ENCODE peak calls at places on chromosomes 7 and 10, in ten cellular contexts. B, U, N, D, K, O, J, V, Z and A are unnamed samples.

GRCh38 chr10:5977471-5978370 is at the start of gene IL15RA:
- DNase-seq in B (peak), U (peak), N (peak), D (peak), K (peak), O (peak), J (peak), V (no peak), Z (no peak), A (peak)

GRCh38 chr7:73899731-73900142 is 38.8 kb downstream of the TMEM270 start:
- DNase-seq in B (no peak), U (no peak), N (no peak), D (no peak), K (no peak), O (no peak), J (peak), V (no peak), Z (no peak), A (no peak)

GRCh38 chr7:158821173-158822021 is 7.9 kb downstream of the ESYT2 start:
- DNase-seq in B (no peak), U (peak), N (no peak), D (peak), K (peak), O (peak), J (peak), V (no peak), Z (no peak), A (peak)

GRCh38 chr7:69088185-69088584 is 510.1 kb upstream of the AUTS2 start:
- DNase-seq in B (no peak), U (no peak), N (no peak), D (no peak), K (no peak), O (no peak), J (no peak), V (no peak), Z (no peak), A (no peak)

GRCh38 chr7:40199076-40199802 is 64.4 kb downstream of the SUGCT start:
- DNase-seq in B (no peak), U (no peak), N (peak), D (no peak), K (no peak), O (no peak), J (peak), V (no peak), Z (no peak), A (peak)

GRCh38 chr10:84908491-84908890 is 580.1 kb downstream of the CCSER2 start:
- DNase-seq in B (no peak), U (no peak), N (no peak), D (no peak), K (no peak), O (no peak), J (no peak), V (no peak), Z (no peak), A (peak)

GRCh38 chr7:154387252-154387651 is 335.1 kb downstream of the DPP6 start:
- DNase-seq in B (no peak), U (no peak), N (no peak), D (no peak), K (no peak), O (no peak), J (no peak), V (no peak), Z (no peak), A (no peak)

GRCh38 chr7:26331789-26332188 is 40.1 kb downstream of the SNX10 start:
- DNase-seq in B (no peak), U (no peak), N (no peak), D (no peak), K (no peak), O (no peak), J (no peak), V (no peak), Z (no peak), A (no peak)

GRCh38 chr7:2518737-2519118 is 846 bp upstream of the LFNG start:
- DNase-seq in B (no peak), U (no peak), N (no peak), D (no peak), K (no peak), O (peak), J (no peak), V (no peak), Z (no peak), A (no peak)

GRCh38 chr7:11153694-11154093 is 180.0 kb downstream of the PHF14 start:
- DNase-seq in B (no peak), U (no peak), N (no peak), D (no peak), K (no peak), O (no peak), J (no peak), V (no peak), Z (no peak), A (no peak)

GRCh38 chr7:102079140-102080002 is 207.3 kb upstream of the SH2B2 start:
- DNase-seq in B (peak), U (no peak), N (no peak), D (no peak), K (peak), O (no peak), J (no peak), V (no peak), Z (no peak), A (peak)

GRCh38 chr7:77316219-77316978 is 99.8 kb downstream of the GSAP start:
- DNase-seq in B (no peak), U (no peak), N (no peak), D (no peak), K (no peak), O (no peak), J (no peak), V (no peak), Z (no peak), A (peak)

GRCh38 chr7:130959743-130960207 is 225.8 kb upstream of the KLF14 start:
- DNase-seq in B (peak), U (peak), N (no peak), D (peak), K (peak), O (peak), J (no peak), V (no peak), Z (no peak), A (peak)

GRCh38 chr7:604038-604883 is 84.6 kb upstream of the PDGFA start:
- DNase-seq in B (no peak), U (no peak), N (no peak), D (no peak), K (no peak), O (peak), J (peak), V (no peak), Z (peak), A (peak)

GRCh38 chr10:92123031-92123450 is 167.8 kb downstream of the CPEB3 start:
- DNase-seq in B (no peak), U (no peak), N (no peak), D (no peak), K (peak), O (no peak), J (peak), V (no peak), Z (no peak), A (no peak)

GRCh38 chr10:1526427-1527055 is 210.8 kb downstream of the ADARB2 start:
- DNase-seq in B (no peak), U (no peak), N (no peak), D (no peak), K (no peak), O (peak), J (no peak), V (no peak), Z (no peak), A (peak)

GRCh38 chr7:119783799-119784198 is 489.2 kb upstream of the KCND2 start:
- DNase-seq in B (no peak), U (no peak), N (no peak), D (no peak), K (no peak), O (no peak), J (peak), V (no peak), Z (no peak), A (no peak)

GRCh38 chr7:33446551-33446950 is 317.2 kb downstream of the BBS9 start:
- DNase-seq in B (no peak), U (no peak), N (no peak), D (no peak), K (no peak), O (no peak), J (no peak), V (no peak), Z (no peak), A (no peak)

GRCh38 chr10:124369066-124369465 is 49.7 kb downstream of the OAT start:
- DNase-seq in B (no peak), U (no peak), N (no peak), D (no peak), K (no peak), O (no peak), J (no peak), V (no peak), Z (no peak), A (no peak)

GRCh38 chr7:25636168-25636567 is 407.9 kb upstream of the NPVF start:
- DNase-seq in B (no peak), U (no peak), N (no peak), D (no peak), K (no peak), O (no peak), J (no peak), V (no peak), Z (no peak), A (no peak)

GRCh38 chr7:147833981-147834380 is 756.6 kb upstream of the C7orf33 start:
- DNase-seq in B (no peak), U (no peak), N (no peak), D (no peak), K (no peak), O (no peak), J (no peak), V (no peak), Z (no peak), A (no peak)

GRCh38 chr7:45186261-45186813 is 28.7 kb downstream of the RAMP3 start:
- DNase-seq in B (no peak), U (no peak), N (no peak), D (no peak), K (no peak), O (no peak), J (no peak), V (no peak), Z (no peak), A (no peak)

GRCh38 chr7:17444673-17445072 is 146.2 kb downstream of the AHR start:
- DNase-seq in B (no peak), U (peak), N (no peak), D (peak), K (no peak), O (no peak), J (peak), V (no peak), Z (no peak), A (no peak)

GRCh38 chr10:25467861-25468260 is 293.1 kb downstream of the GPR158 start:
- DNase-seq in B (no peak), U (no peak), N (no peak), D (no peak), K (no peak), O (no peak), J (no peak), V (no peak), Z (no peak), A (no peak)

GRCh38 chr10:127227027-127227426 is 30.6 kb upstream of the INSYN2A start:
- DNase-seq in B (no peak), U (no peak), N (no peak), D (no peak), K (no peak), O (no peak), J (no peak), V (no peak), Z (no peak), A (no peak)

GRCh38 chr10:101774589-101775272 is 1.2 kb downstream of the FGF8 start:
- DNase-seq in B (peak), U (no peak), N (peak), D (no peak), K (no peak), O (no peak), J (no peak), V (no peak), Z (no peak), A (no peak)

GRCh38 chr10:98169379-98169778 is 34.9 kb downstream of the R3HCC1L start:
- DNase-seq in B (no peak), U (no peak), N (no peak), D (no peak), K (no peak), O (no peak), J (no peak), V (no peak), Z (no peak), A (no peak)

GRCh38 chr10:122121059-122121458 is 132.1 kb downstream of the TACC2 start:
- DNase-seq in B (no peak), U (no peak), N (no peak), D (no peak), K (no peak), O (no peak), J (no peak), V (no peak), Z (no peak), A (no peak)
- TF ChIP-seq MAX in B (no peak), U (no peak), N (no peak), D (no peak), K (no peak), O (no peak), J (no peak), V (no peak), Z (no peak), A (no peak)

DNA sequence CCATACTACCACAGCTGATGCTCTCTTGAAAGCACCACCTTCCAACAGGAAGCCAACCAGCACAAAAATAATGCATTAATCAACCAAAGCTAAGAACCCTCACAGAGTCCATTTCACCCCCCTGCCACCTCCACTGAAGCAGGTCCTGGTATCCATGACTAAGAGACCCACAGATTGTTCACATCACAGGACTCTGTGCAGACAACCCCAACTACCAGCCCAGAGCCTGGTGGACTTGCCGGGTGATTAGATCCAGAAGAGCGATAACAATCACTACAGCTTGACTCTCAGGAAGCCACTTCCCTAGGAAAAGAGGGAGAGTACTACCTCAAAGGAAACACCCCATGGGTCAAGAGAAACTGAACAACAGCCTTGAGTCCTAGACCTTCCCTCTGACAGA is 528.1 kb downstream of the KIF20B start:
- DNase-seq in B (no peak), U (no peak), N (no peak), D (no peak), K (no peak), O (no peak), J (no peak), V (no peak), Z (no peak), A (no peak)
- TF ChIP-seq MAX in B (no peak), U (no peak), N (no peak), D (no peak), K (no peak), O (no peak), J (no peak), V (no peak), Z (no peak), A (no peak)

GRCh38 chr10:21298686-21299085 is 226.8 kb downstream of the SKIDA1 start:
- DNase-seq in B (no peak), U (no peak), N (no peak), D (no peak), K (no peak), O (no peak), J (no peak), V (no peak), Z (no peak), A (no peak)
- TF ChIP-seq MAX in B (no peak), U (no peak), N (no peak), D (no peak), K (no peak), O (no peak), J (no peak), V (no peak), Z (no peak), A (no peak)

GRCh38 chr7:156128496-156128895 is 316.2 kb upstream of the SHH start:
- DNase-seq in B (no peak), U (no peak), N (no peak), D (no peak), K (no peak), O (no peak), J (no peak), V (no peak), Z (no peak), A (no peak)
- TF ChIP-seq MAX in B (no peak), U (no peak), N (no peak), D (no peak), K (no peak), O (no peak), J (no peak), V (no peak), Z (no peak), A (no peak)

DNA sequence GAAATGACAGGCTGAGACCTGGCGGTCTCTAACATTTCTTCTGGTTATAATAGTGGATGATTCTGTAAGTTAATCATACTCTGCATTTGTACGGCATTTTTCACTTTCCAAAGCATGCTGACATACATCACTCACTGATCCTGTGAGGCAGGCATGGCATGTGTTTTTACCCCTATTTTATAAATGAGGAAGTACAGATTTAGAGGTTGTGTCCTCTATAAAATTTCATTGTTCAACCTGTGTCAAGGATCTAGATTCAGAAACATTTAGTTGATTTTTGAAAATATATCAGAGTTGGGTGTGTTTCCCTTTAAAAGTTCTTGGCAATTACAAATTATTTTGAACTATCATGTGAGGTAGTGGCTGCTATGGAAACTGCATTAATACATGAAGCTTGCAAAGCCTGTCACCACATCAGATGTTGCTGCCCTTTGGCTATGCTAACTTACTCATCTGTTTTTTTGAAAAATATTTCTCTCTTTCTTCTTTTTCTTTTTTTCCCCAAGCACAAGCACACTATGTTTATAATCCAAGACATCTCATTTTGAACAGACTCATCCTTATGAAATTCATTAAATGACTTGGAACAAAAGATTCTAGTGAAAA is 172.7 kb downstream of the GNAI1 start:
- DNase-seq in B (no peak), U (no peak), N (peak), D (no peak), K (no peak), O (no peak), J (no peak), V (no peak), Z (no peak), A (no peak)
- TF ChIP-seq MAX in B (no peak), U (no peak), N (no peak), D (no peak), K (no peak), O (no peak), J (no peak), V (no peak), Z (no peak), A (no peak)

GRCh38 chr10:89537361-89537760 is 2.0 kb upstream of the SLC16A12 start:
- DNase-seq in B (no peak), U (no peak), N (no peak), D (no peak), K (no peak), O (no peak), J (no peak), V (no peak), Z (no peak), A (no peak)

GRCh38 chr10:89535185-89536012 is at the start of gene SLC16A12:
- DNase-seq in B (peak), U (no peak), N (peak), D (no peak), K (no peak), O (no peak), J (no peak), V (peak), Z (no peak), A (no peak)

GRCh38 chr10:89543841-89544240 is 8.4 kb upstream of the SLC16A12 start:
- DNase-seq in B (no peak), U (no peak), N (no peak), D (no peak), K (peak), O (no peak), J (no peak), V (no peak), Z (no peak), A (no peak)

GRCh38 chr10:89536013-89536354 is 590 bp upstream of the SLC16A12 start:
- DNase-seq in B (no peak), U (no peak), N (no peak), D (no peak), K (no peak), O (no peak), J (no peak), V (no peak), Z (no peak), A (no peak)

DNA sequence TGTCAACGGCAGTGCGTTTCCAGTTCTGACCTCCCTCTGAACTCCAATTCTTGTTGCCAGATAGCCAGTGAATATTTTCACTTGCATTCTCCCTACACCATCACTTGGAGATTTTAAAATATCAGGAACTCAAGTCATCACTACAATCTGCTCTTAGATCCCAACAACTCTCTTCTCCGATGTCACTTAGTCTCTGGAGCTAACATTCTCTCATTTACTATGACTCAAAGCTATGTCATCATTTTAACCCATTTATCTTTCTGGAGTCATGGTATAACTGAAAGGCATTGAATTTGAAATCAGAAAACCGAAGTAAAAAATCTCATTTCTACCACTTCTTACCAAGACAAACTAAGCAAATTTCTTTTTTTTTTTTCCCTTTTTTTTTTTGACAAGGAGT is 5.2 kb upstream of the SLC16A12 start:
- DNase-seq in B (no peak), U (no peak), N (no peak), D (no peak), K (no peak), O (no peak), J (no peak), V (no peak), Z (no peak), A (no peak)
- TF ChIP-seq MAX in B (no peak), U (no peak), N (no peak), D (no peak), K (no peak), O (no peak), J (no peak), V (no peak), Z (no peak), A (no peak)

DNA sequence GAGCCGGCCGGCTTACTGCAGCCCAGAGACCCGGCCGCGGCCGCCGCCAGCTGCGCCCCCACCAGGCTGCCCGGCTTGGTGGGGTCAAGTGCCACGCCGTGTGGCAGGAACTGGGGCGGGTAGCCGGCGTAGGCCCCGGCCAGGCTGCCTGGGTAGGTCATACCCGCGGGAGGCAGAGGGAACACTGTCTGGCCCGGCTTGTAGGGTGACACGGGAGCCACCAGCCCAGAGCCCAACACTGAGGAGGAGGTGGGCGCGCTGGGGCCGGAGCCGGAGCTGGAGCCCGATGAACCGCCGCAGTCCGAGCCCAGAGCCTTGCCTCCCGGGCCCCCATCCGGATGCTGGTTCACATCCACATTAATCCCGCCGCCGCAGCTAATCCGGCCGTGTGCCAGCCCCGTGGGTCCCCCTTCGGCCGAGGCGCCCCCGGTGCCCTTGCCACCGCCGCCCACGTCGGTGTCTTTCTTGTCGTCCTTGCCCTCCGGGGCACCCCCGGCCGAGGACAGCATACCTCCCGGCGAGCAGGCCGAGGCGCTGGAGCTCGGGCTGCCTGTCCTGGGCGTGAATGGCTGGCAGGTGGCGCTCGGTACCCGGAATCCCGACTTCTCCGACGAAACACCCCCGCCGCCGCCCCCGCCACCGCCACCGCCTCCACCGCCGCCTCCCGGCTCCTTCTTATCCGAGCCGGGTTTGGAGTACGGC is 2.0 kb downstream of the ZNF503 start:
- DNase-seq in B (peak), U (peak), N (peak), D (no peak), K (peak), O (peak), J (peak), V (no peak), Z (no peak), A (peak)
- TF ChIP-seq MAX in B (no peak), U (no peak), N (no peak), D (no peak), K (no peak), O (no peak), J (no peak), V (no peak), Z (no peak), A (no peak)

GRCh38 chr10:44933451-44933850 is 22.3 kb downstream of the TMEM72 start:
- DNase-seq in B (no peak), U (no peak), N (no peak), D (no peak), K (no peak), O (no peak), J (no peak), V (no peak), Z (no peak), A (no peak)
- TF ChIP-seq MAX in B (no peak), U (no peak), N (no peak), D (no peak), K (no peak), O (no peak), J (no peak), V (no peak), Z (no peak), A (no peak)